ENCODE peak calls at places on chromosomes 16 and 17, in five cellular contexts. O, B, D, N and H are unnamed samples.
A peak's percentile ranks its signal among the peaks of the same experiment; 100 is the strongest.

GRCh38 chr16:69482410-69482951 is 58.1 kb downstream of the CYB5B start:
- DNase-seq in O (no peak), B (peak; percentile 52), D (peak; percentile 27), N (no peak), H (no peak)

GRCh38 chr16:86477642-86478041 is 32.7 kb upstream of the FOXF1 start:
- DNase-seq in D (peak; percentile 83), O (no peak), N (no peak), B (peak; percentile 92), H (peak; percentile 33)

GRCh38 chr17:59762022-59762825 is 54.8 kb downstream of the VMP1 start:
- DNase-seq in N (no peak), B (peak; percentile 89), O (no peak), D (peak; percentile 89), H (no peak)

GRCh38 chr16:13036600-13036999 is 135.2 kb downstream of the SHISA9 start:
- DNase-seq in D (peak; percentile 11), N (peak; percentile 46), B (peak; percentile 11), O (peak; percentile 65), H (peak; percentile 20)

GRCh38 chr17:3891626-3892094 is 1.2 kb downstream of the CAMKK1 start:
- DNase-seq in O (no peak), N (no peak), B (no peak), D (peak; percentile 15), H (no peak)

GRCh38 chr16:68081796-68082567 is 3.2 kb upstream of the NFATC3 start:
- DNase-seq in D (no peak), O (no peak), N (no peak), B (no peak), H (no peak)

GRCh38 chr17:27559996-27560481 is 70.9 kb upstream of the LGALS9 start:
- DNase-seq in O (no peak), B (peak; percentile 85), N (no peak), D (peak; percentile 93), H (no peak)

GRCh38 chr17:78899361-78900260 is 3.4 kb downstream of the CEP295NL start:
- DNase-seq in N (peak; percentile 72), D (no peak), O (no peak), B (no peak), H (peak; percentile 99)

GRCh38 chr16:49494386-49495150 is 121.0 kb downstream of the C16orf78 start:
- DNase-seq in D (no peak), B (no peak), N (no peak), O (no peak), H (no peak)

GRCh38 chr17:34252138-34252889 is 2.8 kb upstream of the CCL2 start:
- DNase-seq in D (peak; percentile 95), B (peak; percentile 96), N (no peak), O (no peak), H (no peak)

DNA sequence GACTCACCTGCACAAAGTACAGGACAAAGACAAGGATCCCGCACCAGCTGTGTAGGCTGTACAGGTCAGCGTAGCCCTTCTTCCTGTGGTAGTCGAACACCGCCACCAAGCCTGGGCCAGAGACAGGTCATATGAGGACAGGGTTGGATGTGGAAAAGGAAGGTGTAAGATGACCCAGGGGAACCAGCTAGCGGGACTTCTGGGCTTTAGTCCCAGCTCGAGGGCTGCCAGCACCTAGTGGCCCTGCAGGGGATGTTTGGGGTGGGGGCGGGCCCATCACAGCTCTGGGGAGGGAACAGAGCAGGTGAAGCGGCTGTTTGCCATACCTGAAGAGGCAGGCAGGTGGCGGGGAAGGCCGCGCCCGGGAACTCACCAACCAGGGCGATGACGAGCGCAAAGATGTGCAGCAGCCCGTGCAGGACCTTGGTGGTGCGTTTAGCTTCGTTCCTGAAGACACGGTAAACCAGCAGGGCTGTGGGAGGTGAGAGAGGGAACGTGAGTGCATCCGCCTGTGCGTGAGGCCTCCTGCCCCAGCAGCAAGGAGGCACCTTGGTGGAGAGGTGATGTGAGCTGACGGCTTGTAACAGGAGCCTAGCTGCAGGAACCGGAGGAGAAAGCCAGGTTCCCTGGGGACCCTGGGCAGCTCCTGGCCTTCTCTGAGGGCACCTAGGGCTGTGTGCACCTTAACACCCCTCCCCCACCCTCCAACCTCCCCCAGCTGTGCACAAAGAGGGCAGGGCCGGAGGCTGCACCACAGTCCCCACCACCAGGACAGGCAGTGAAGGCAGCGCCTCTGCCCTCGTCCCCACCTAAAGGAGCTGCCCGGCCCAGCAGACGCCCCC is 10.2 kb downstream of the CYB561 start:
- DNase-seq in N (peak; percentile 89), B (no peak), D (no peak), O (no peak), H (peak; percentile 47)
- H2AK5ac ChIP-seq in N (no peak overlapping the region), B (no peak overlapping the region), D (no peak overlapping the region), O (peak overlapping the region; percentile 25), H (no peak overlapping the region)

GRCh38 chr17:39011907-39012468 is 44.8 kb upstream of the FBXO47 start:
- DNase-seq in B (no peak), N (peak; percentile 86), D (no peak), O (peak; percentile 27), H (no peak)
- H2BK5ac ChIP-seq in B (no peak overlapping the region), N (no peak overlapping the region), D (no peak overlapping the region), O (no peak overlapping the region), H (no peak overlapping the region)

DNA sequence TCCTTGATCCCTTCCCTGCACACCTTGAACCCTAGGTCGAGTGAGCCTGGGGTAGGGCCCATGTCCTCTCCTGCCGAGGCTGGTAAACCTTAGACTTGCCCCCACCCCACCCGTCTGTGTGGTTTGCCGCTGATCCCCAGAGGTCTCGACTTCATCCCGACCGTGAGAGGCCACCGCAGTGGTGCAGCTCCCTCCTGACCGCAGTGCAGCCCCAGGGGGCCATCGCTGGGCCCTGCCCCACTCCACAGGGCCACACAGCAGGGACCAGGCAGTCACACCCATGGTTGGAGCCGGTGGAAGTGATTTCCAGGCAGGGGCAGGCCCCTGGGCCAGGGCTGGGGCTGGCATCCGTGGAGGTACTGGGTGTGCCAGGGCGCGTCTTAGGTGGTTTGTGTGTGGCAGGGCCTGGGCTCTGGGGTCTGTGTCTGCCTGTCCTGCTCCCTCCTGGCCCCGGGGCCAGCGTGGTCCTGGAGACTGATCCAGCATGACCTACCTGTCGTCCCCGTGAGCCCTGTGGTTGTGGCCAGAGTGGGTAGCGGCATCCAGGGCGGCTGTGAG is 46.7 kb downstream of the BAIAP2 start:
- DNase-seq in B (no peak), O (no peak), N (no peak), D (no peak), H (no peak)
- H2AK5ac ChIP-seq in B (no peak overlapping the region), O (peak overlapping the region; percentile 93), N (no peak overlapping the region), D (no peak overlapping the region), H (no peak overlapping the region)

GRCh38 chr16:10947211-10947787 is 2.9 kb downstream of the CLEC16A start:
- DNase-seq in B (no peak), N (no peak), O (no peak), D (no peak), H (no peak)

GRCh38 chr16:10951016-10951415 is 6.7 kb downstream of the CLEC16A start:
- DNase-seq in N (no peak), O (no peak), D (peak; percentile 59), B (peak; percentile 73), H (no peak)

GRCh38 chr16:10946308-10946707 is 1.9 kb downstream of the CLEC16A start:
- DNase-seq in N (peak; percentile 71), O (no peak), B (no peak), D (no peak), H (peak; percentile 42)

GRCh38 chr16:10950393-10950792 is 6.0 kb downstream of the CLEC16A start:
- DNase-seq in O (no peak), B (peak; percentile 56), N (no peak), D (no peak), H (peak; percentile 73)

DNA sequence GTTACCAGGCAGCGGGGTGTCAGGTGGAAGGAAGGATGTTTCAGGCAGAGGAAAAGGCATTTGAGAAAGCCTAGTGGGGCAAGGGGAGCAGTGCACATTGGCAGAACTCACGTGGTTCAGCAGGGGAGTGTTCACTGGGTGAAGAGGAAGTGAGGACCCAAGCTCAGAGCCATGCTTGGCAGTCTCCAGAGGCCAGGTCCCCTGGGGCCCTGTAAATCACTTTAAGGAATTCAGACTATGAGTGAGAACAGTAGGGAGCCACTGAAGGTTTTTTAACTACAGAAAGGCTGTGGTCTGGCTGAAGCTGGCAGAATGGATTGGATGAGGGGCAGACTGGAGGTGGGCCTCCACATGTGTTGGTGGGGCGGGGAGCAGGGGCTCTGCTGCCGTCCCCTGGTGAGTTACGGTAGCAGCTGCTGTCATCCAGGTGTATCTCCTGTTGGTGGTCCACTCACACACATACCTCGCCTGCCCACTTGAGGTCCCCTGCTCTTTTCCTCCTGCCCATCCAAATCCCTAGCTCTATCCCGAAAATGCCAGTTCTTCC is 5.1 kb downstream of the CLEC16A start:
- DNase-seq in O (no peak), N (peak; percentile 88), D (no peak), B (no peak), H (no peak)
- H2BK5ac ChIP-seq in O (no peak overlapping the region), N (no peak overlapping the region), D (no peak overlapping the region), B (no peak overlapping the region), H (no peak overlapping the region)

GRCh38 chr17:43456029-43456428 is 27.7 kb upstream of the DHX8 start:
- DNase-seq in D (no peak), N (no peak), O (no peak), B (no peak), H (no peak)

GRCh38 chr17:43454888-43455287 is 28.9 kb upstream of the DHX8 start:
- DNase-seq in N (no peak), B (no peak), D (no peak), O (no peak), H (no peak)

GRCh38 chr17:43457362-43457692 is 26.4 kb upstream of the DHX8 start:
- DNase-seq in O (no peak), B (no peak), N (no peak), D (peak; percentile 22), H (no peak)

GRCh38 chr17:43453331-43453812 is 30.4 kb upstream of the DHX8 start:
- DNase-seq in N (no peak), B (peak; percentile 26), D (no peak), O (no peak), H (no peak)

GRCh38 chr17:43456661-43457361 is 27.0 kb upstream of the DHX8 start:
- DNase-seq in O (no peak), D (peak; percentile 44), B (peak; percentile 36), N (no peak), H (no peak)
- H2AK5ac ChIP-seq in O (no peak overlapping the region), D (peak overlapping the region; percentile 76), B (no peak overlapping the region), N (no peak overlapping the region), H (no peak overlapping the region)

DNA sequence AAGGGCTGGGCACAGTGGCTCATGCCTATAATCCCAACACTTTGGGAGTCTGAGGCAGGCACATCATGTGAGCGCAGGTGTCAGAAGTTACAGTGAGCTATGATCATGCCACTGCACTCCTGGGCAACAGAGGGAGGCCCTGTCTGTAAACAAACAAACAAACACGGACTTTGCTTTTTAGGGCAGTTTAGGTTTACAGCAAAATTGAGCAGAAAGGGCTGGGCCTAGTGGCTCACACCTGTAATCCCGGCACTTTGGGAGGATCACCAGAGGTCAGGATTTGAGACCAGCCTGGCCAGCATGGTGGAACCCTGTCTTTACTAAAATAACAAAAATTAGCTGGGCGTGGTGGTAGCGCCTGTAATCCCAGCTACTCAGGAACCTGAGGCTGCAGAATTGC is 3.3 kb upstream of the CARHSP1 start:
- DNase-seq in O (no peak), D (no peak), N (no peak), B (no peak), H (no peak)
- H2BK5ac ChIP-seq in O (no peak overlapping the region), D (no peak overlapping the region), N (no peak overlapping the region), B (no peak overlapping the region), H (no peak overlapping the region)

GRCh38 chr17:17921192-17922082 is 50.8 kb downstream of the TOM1L2 start:
- DNase-seq in B (peak; percentile 81), O (peak; percentile 86), N (peak; percentile 86), D (peak; percentile 90), H (no peak)
- H2AK5ac ChIP-seq in B (peak overlapping the region; percentile 95), O (peak overlapping the region; percentile 8), N (no peak overlapping the region), D (peak overlapping the region; percentile 93), H (peak overlapping the region; percentile 17)

DNA sequence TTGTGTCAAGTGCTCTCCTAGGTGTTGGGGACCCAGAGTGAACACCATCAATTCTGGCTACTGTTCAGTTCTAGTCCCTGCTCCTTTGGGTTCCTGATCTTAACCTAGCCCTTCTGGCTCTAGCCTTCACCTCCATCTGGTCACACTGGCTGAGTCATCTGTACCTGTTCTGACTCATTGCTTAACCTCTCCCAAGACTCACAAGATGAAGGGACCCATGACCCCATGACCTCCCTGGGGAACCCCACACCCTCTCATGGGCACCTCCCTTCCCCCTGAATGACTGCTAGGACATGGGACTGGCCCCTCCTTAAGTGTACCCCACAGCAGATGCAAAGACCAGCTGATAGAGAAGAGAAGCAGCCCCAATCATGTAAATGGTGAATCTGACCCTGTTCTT is 345.8 kb upstream of the CDH5 start:
- DNase-seq in B (peak; percentile 56), N (no peak), D (peak; percentile 52), O (no peak), H (no peak)
- H2BK5ac ChIP-seq in B (no peak overlapping the region), N (no peak overlapping the region), D (peak overlapping the region; percentile 58), O (no peak overlapping the region), H (no peak overlapping the region)